ENCODE peak calls at places on chromosomes 3 and 15, in six cellular contexts. One of them, this sample, is unnamed.

GRCh38 chr15:101250931-101251829 is 668 bp downstream of the CHSY1 start:
- DNase-seq in cardiac muscle cell: peak
- DNase-seq in amniotic stem cell: no peak
- DNase-seq in EL: peak
- DNase-seq in neural crest cell: peak
- DNase-seq in AG09319: no peak
- DNase-seq in this sample: peak

GRCh38 chr3:11236588-11237461 is 35.4 kb upstream of the ATG7 start:
- DNase-seq in cardiac muscle cell: peak
- DNase-seq in amniotic stem cell: peak
- DNase-seq in EL: peak
- DNase-seq in neural crest cell: peak
- DNase-seq in AG09319: peak
- DNase-seq in this sample: peak

GRCh38 chr3:73448041-73448440 is 176.7 kb downstream of the PDZRN3 start:
- DNase-seq in cardiac muscle cell: no peak
- DNase-seq in amniotic stem cell: no peak
- DNase-seq in EL: no peak
- DNase-seq in neural crest cell: no peak
- DNase-seq in AG09319: no peak
- DNase-seq in this sample: no peak

GRCh38 chr3:10248984-10249748 is 907 bp downstream of the TATDN2 start:
- DNase-seq in cardiac muscle cell: peak
- DNase-seq in amniotic stem cell: no peak
- DNase-seq in EL: peak
- DNase-seq in neural crest cell: peak
- DNase-seq in AG09319: no peak
- DNase-seq in this sample: peak

GRCh38 chr3:15359677-15360397 is 27.5 kb upstream of the SH3BP5 start:
- DNase-seq in cardiac muscle cell: no peak
- DNase-seq in amniotic stem cell: no peak
- DNase-seq in EL: peak
- DNase-seq in neural crest cell: no peak
- DNase-seq in AG09319: no peak
- DNase-seq in this sample: no peak

GRCh38 chr15:51318382-51319150 is 19.8 kb downstream of the CYP19A1 start:
- DNase-seq in cardiac muscle cell: no peak
- DNase-seq in amniotic stem cell: no peak
- DNase-seq in EL: peak
- DNase-seq in neural crest cell: no peak
- DNase-seq in AG09319: no peak
- DNase-seq in this sample: no peak

GRCh38 chr3:158272071-158272470 is 162.2 kb downstream of the RSRC1 start:
- DNase-seq in cardiac muscle cell: no peak
- DNase-seq in amniotic stem cell: no peak
- DNase-seq in EL: no peak
- DNase-seq in neural crest cell: no peak
- DNase-seq in AG09319: no peak
- DNase-seq in this sample: no peak

GRCh38 chr15:70492240-70493177 is 270.8 kb downstream of the UACA start:
- DNase-seq in cardiac muscle cell: no peak
- DNase-seq in amniotic stem cell: peak
- DNase-seq in EL: peak
- DNase-seq in neural crest cell: no peak
- DNase-seq in AG09319: no peak
- DNase-seq in this sample: no peak

GRCh38 chr15:61459785-61460707 is 230.9 kb upstream of the RORA start:
- DNase-seq in cardiac muscle cell: no peak
- DNase-seq in amniotic stem cell: no peak
- DNase-seq in EL: peak
- DNase-seq in neural crest cell: no peak
- DNase-seq in AG09319: no peak
- DNase-seq in this sample: no peak

GRCh38 chr15:84752195-84752594 is 3.8 kb downstream of the ZNF592 start:
- DNase-seq in cardiac muscle cell: no peak
- DNase-seq in amniotic stem cell: no peak
- DNase-seq in EL: no peak
- DNase-seq in neural crest cell: no peak
- DNase-seq in AG09319: no peak
- DNase-seq in this sample: no peak

GRCh38 chr3:43035801-43036340 is 56.8 kb downstream of the GASK1A start:
- DNase-seq in cardiac muscle cell: no peak
- DNase-seq in amniotic stem cell: no peak
- DNase-seq in EL: no peak
- DNase-seq in neural crest cell: no peak
- DNase-seq in AG09319: no peak
- DNase-seq in this sample: no peak

GRCh38 chr3:54134155-54134554 is 11.8 kb downstream of the CACNA2D3 start:
- DNase-seq in cardiac muscle cell: no peak
- DNase-seq in amniotic stem cell: no peak
- DNase-seq in EL: no peak
- DNase-seq in neural crest cell: no peak
- DNase-seq in AG09319: no peak
- DNase-seq in this sample: no peak

GRCh38 chr3:169283902-169284451 is 379.5 kb downstream of the MECOM start:
- DNase-seq in cardiac muscle cell: no peak
- DNase-seq in amniotic stem cell: no peak
- DNase-seq in EL: no peak
- DNase-seq in neural crest cell: no peak
- DNase-seq in AG09319: no peak
- DNase-seq in this sample: no peak

GRCh38 chr15:66882251-66883020 is 180.4 kb downstream of the SMAD6 start:
- DNase-seq in cardiac muscle cell: no peak
- DNase-seq in amniotic stem cell: no peak
- DNase-seq in EL: peak
- DNase-seq in neural crest cell: no peak
- DNase-seq in AG09319: no peak
- DNase-seq in this sample: no peak

GRCh38 chr3:10223676-10224639 is 24.3 kb upstream of the TATDN2 start:
- DNase-seq in cardiac muscle cell: no peak
- DNase-seq in amniotic stem cell: no peak
- DNase-seq in EL: no peak
- DNase-seq in neural crest cell: no peak
- DNase-seq in AG09319: no peak
- DNase-seq in this sample: no peak

GRCh38 chr3:9105421-9105820 is 142.1 kb upstream of the RAD18 start:
- DNase-seq in cardiac muscle cell: no peak
- DNase-seq in amniotic stem cell: no peak
- DNase-seq in EL: no peak
- DNase-seq in neural crest cell: no peak
- DNase-seq in AG09319: no peak
- DNase-seq in this sample: no peak

GRCh38 chr3:12782172-12782815 is 14.2 kb upstream of the CAND2 start:
- DNase-seq in cardiac muscle cell: peak
- DNase-seq in amniotic stem cell: no peak
- DNase-seq in EL: no peak
- DNase-seq in neural crest cell: no peak
- DNase-seq in AG09319: no peak
- DNase-seq in this sample: no peak

GRCh38 chr3:143974877-143975238 is 3.2 kb downstream of the DIPK2A start:
- DNase-seq in cardiac muscle cell: no peak
- DNase-seq in amniotic stem cell: no peak
- DNase-seq in EL: no peak
- DNase-seq in neural crest cell: no peak
- DNase-seq in AG09319: no peak
- DNase-seq in this sample: no peak

GRCh38 chr3:156781310-156782230 is 44.6 kb upstream of the LEKR1 start:
- DNase-seq in cardiac muscle cell: no peak
- DNase-seq in amniotic stem cell: no peak
- DNase-seq in EL: peak
- DNase-seq in neural crest cell: no peak
- DNase-seq in AG09319: no peak
- DNase-seq in this sample: no peak

GRCh38 chr3:191889781-191890180 is 428.8 kb downstream of the PYDC2 start:
- DNase-seq in cardiac muscle cell: no peak
- DNase-seq in amniotic stem cell: no peak
- DNase-seq in EL: peak
- DNase-seq in neural crest cell: no peak
- DNase-seq in AG09319: no peak
- DNase-seq in this sample: no peak

GRCh38 chr15:33894193-33894592 is 74.1 kb upstream of the CHRM5 start:
- DNase-seq in cardiac muscle cell: no peak
- DNase-seq in amniotic stem cell: no peak
- DNase-seq in EL: no peak
- DNase-seq in neural crest cell: no peak
- DNase-seq in AG09319: no peak
- DNase-seq in this sample: no peak

GRCh38 chr3:79086514-79086913 is 681.3 kb downstream of the ROBO1 start:
- DNase-seq in cardiac muscle cell: peak
- DNase-seq in amniotic stem cell: peak
- DNase-seq in EL: peak
- DNase-seq in neural crest cell: peak
- DNase-seq in AG09319: peak
- DNase-seq in this sample: peak

GRCh38 chr3:10560060-10560861 is 54.9 kb upstream of the ATP2B2 start:
- DNase-seq in cardiac muscle cell: no peak
- DNase-seq in amniotic stem cell: no peak
- DNase-seq in EL: no peak
- DNase-seq in neural crest cell: no peak
- DNase-seq in AG09319: no peak
- DNase-seq in this sample: no peak

GRCh38 chr3:32934150-32934742 is 17.2 kb upstream of the CCR4 start:
- DNase-seq in cardiac muscle cell: peak
- DNase-seq in amniotic stem cell: no peak
- DNase-seq in EL: peak
- DNase-seq in neural crest cell: peak
- DNase-seq in AG09319: no peak
- DNase-seq in this sample: no peak